ENCODE peak calls at places on chromosomes 13 and 19, in seven cellular contexts. X is epithelial cell of proximal tubule, G is activated gamma-delta T cell treated with Interleukin-2 at 50 U/mL for 16 hours, M is fibroblast of mammary gland, P is aorta, H is T-helper 17 cell, W is HuH-7. I is an unnamed sample.

GRCh38 chr13:110471833-110472162 is 89.7 kb downstream of the RAB20 start:
- DNase-seq in X (peak), G (no peak), M (peak), P (peak), H (no peak), W (no peak), I (peak)

GRCh38 chr19:27974082-27974513 is 1238.9 kb downstream of the UQCRFS1 start:
- DNase-seq in X (no peak), G (no peak), M (peak), P (no peak), H (no peak), W (no peak), I (no peak)

GRCh38 chr19:48444933-48445194 is 919 bp upstream of the GRWD1 start:
- DNase-seq in X (no peak), G (no peak), M (no peak), P (no peak), H (no peak), W (no peak), I (no peak)

GRCh38 chr13:64591981-64592380 is 2638.2 kb downstream of the PCDH9 start:
- DNase-seq in X (no peak), G (no peak), M (peak), P (no peak), H (no peak), W (no peak), I (no peak)

GRCh38 chr19:35370722-35371121 is at the start of gene GPR42:
- DNase-seq in X (no peak), G (no peak), M (no peak), P (no peak), H (no peak), W (no peak), I (no peak)

GRCh38 chr13:26785845-26786630 is 25.5 kb upstream of the GPR12 start:
- DNase-seq in X (no peak), G (peak), M (peak), P (peak), H (no peak), W (no peak), I (no peak)

GRCh38 chr13:99758465-99759162 is 213.0 kb downstream of the ZIC5 start:
- DNase-seq in X (no peak), G (no peak), M (no peak), P (no peak), H (no peak), W (no peak), I (no peak)

GRCh38 chr13:97224544-97225324 is 2.6 kb downstream of the MBNL2 start:
- DNase-seq in X (peak), G (no peak), M (peak), P (no peak), H (no peak), W (no peak), I (no peak)

GRCh38 chr13:41137951-41138350 is 5.3 kb upstream of the KBTBD6 start:
- DNase-seq in X (peak), G (no peak), M (peak), P (no peak), H (no peak), W (no peak), I (no peak)

GRCh38 chr13:72561791-72562190 is 165.6 kb downstream of the MZT1 start:
- DNase-seq in X (no peak), G (no peak), M (no peak), P (no peak), H (no peak), W (no peak), I (no peak)

GRCh38 chr19:45508931-45509691 is 1.8 kb downstream of the VASP start:
- DNase-seq in X (no peak), G (no peak), M (peak), P (peak), H (no peak), W (peak), I (no peak)

GRCh38 chr19:13007292-13008045 is 12.2 kb downstream of the NFIX start:
- DNase-seq in X (no peak), G (no peak), M (no peak), P (peak), H (no peak), W (no peak), I (no peak)

GRCh38 chr19:35905178-35905727 is 2.8 kb downstream of the TYROBP start:
- DNase-seq in X (no peak), G (no peak), M (no peak), P (no peak), H (no peak), W (no peak), I (no peak)

GRCh38 chr19:53961523-53962345 is 1.0 kb upstream of the CACNG8 start:
- DNase-seq in X (no peak), G (no peak), M (no peak), P (no peak), H (no peak), W (no peak), I (no peak)

GRCh38 chr13:87887459-87888123 is 216.4 kb downstream of the SLITRK5 start:
- DNase-seq in X (no peak), G (no peak), M (no peak), P (no peak), H (no peak), W (no peak), I (no peak)

GRCh38 chr13:32969516-32969941 is 46.7 kb upstream of the KL start:
- DNase-seq in X (peak), G (no peak), M (peak), P (peak), H (no peak), W (no peak), I (no peak)

GRCh38 chr19:52099497-52100138 is 4.1 kb upstream of the ZNF841 start:
- DNase-seq in X (no peak), G (no peak), M (peak), P (no peak), H (no peak), W (no peak), I (no peak)

GRCh38 chr13:24053505-24054251 is 106.8 kb upstream of the SPATA13 start:
- DNase-seq in X (no peak), G (peak), M (peak), P (no peak), H (peak), W (peak), I (no peak)

GRCh38 chr13:31138515-31138914 is 23.2 kb downstream of the HSPH1 start:
- DNase-seq in X (no peak), G (no peak), M (peak), P (no peak), H (no peak), W (no peak), I (no peak)

GRCh38 chr13:43880930-43881329 is 1.2 kb downstream of the LACC1 start:
- DNase-seq in X (no peak), G (no peak), M (no peak), P (no peak), H (no peak), W (no peak), I (no peak)

GRCh38 chr19:4297901-4298771 is 4.1 kb downstream of the TMIGD2 start:
- DNase-seq in X (no peak), G (no peak), M (no peak), P (no peak), H (no peak), W (no peak), I (no peak)

GRCh38 chr13:100069278-100069677 is 19.6 kb upstream of the PCCA start:
- DNase-seq in X (peak), G (no peak), M (peak), P (no peak), H (no peak), W (no peak), I (no peak)

GRCh38 chr13:79973533-79973963 is 367.4 kb downstream of the SPRY2 start:
- DNase-seq in X (no peak), G (no peak), M (peak), P (no peak), H (no peak), W (no peak), I (no peak)

GRCh38 chr13:92463134-92463533 is 763.5 kb upstream of the GPC6 start:
- DNase-seq in X (no peak), G (no peak), M (no peak), P (no peak), H (no peak), W (no peak), I (no peak)

GRCh38 chr19:21947775-21948174 is 63.0 kb downstream of the ZNF208 start:
- DNase-seq in X (no peak), G (no peak), M (peak), P (no peak), H (no peak), W (no peak), I (no peak)

GRCh38 chr19:1169921-1170885 is 3.9 kb downstream of the SBNO2 start:
- DNase-seq in X (no peak), G (no peak), M (peak), P (no peak), H (no peak), W (no peak), I (no peak)

GRCh38 chr13:23609414-23610186 is 39.4 kb downstream of the TNFRSF19 start:
- DNase-seq in X (no peak), G (no peak), M (peak), P (no peak), H (no peak), W (no peak), I (no peak)